ENCODE peak calls at places on chromosomes 7 and 10, in four cellular contexts. R is naive thymus-derived CD4-positive, alpha-beta T cell; L is astrocyte; D is H9. P is an unnamed sample.

GRCh38 chr7:105815580-105815979 is 60.8 kb downstream of the ATXN7L1 start:
- DNase-seq in D (no peak), L (no peak), R (no peak), P (no peak)

GRCh38 chr10:91901784-91902677 is 7.3 kb downstream of the FGFBP3 start:
- DNase-seq in D (no peak), R (no peak), L (peak; percentile 90), P (no peak)

GRCh38 chr10:119408969-119409371 is 133.5 kb downstream of the RGS10 start:
- DNase-seq in D (no peak), L (no peak), R (no peak), P (no peak)

GRCh38 chr10:124093076-124093773 is at the start of gene CHST15:
- DNase-seq in L (peak; percentile 69), D (peak; percentile 77), R (no peak), P (peak; percentile 64)

GRCh38 chr7:7427363-7427762 is 108.3 kb downstream of the COL28A1 start:
- DNase-seq in D (no peak), L (no peak), R (no peak), P (no peak)

GRCh38 chr7:79823246-79823951 is 311.2 kb upstream of the GNAI1 start:
- DNase-seq in L (peak; percentile 12), D (no peak), R (no peak), P (no peak)

GRCh38 chr7:98398567-98399372 is 2.1 kb downstream of the BAIAP2L1 start:
- DNase-seq in R (no peak), L (no peak), D (no peak), P (no peak)

GRCh38 chr10:117684673-117685211 is 142.2 kb downstream of the EMX2 start:
- DNase-seq in R (no peak), L (no peak), D (no peak), P (peak; percentile 41)

GRCh38 chr10:42743697-42744096 is 38.9 kb upstream of the BMS1 start:
- DNase-seq in D (no peak), L (no peak), R (no peak), P (no peak)

GRCh38 chr7:142438923-142439515 is 181.2 kb upstream of the PRSS58 start:
- DNase-seq in D (no peak), R (no peak), L (peak; percentile 12), P (no peak)

GRCh38 chr7:139708541-139708940 is 69.3 kb downstream of the HIPK2 start:
- DNase-seq in L (no peak), D (no peak), R (no peak), P (no peak)

GRCh38 chr7:5766321-5766761 is 15.1 kb downstream of the RNF216 start:
- DNase-seq in L (peak; percentile 85), D (no peak), R (no peak), P (no peak)

GRCh38 chr10:109696981-109697775 is 226.1 kb downstream of the XPNPEP1 start:
- DNase-seq in D (no peak), L (no peak), R (no peak), P (no peak)
- H3K4me1 ChIP-seq in D (no peaks in the 10 kb centered on the region), L (no peaks in the 10 kb centered on the region), R (no peaks in the 10 kb centered on the region), P (no peaks in the 10 kb centered on the region)

GRCh38 chr10:93566435-93567276 is at the start of gene FFAR4:
- DNase-seq in L (no peak), D (peak; percentile 64), R (no peak), P (no peak)
- H3K27ac ChIP-seq in L (no peak within 1 kb of the TSS), D (no peak within 1 kb of the TSS), R (no peak within 1 kb of the TSS), P (no peak within 1 kb of the TSS)

GRCh38 chr7:155962191-155962967 is 150.1 kb upstream of the SHH start:
- DNase-seq in L (peak; percentile 91), D (no peak), R (no peak), P (no peak)
- H3K4me1 ChIP-seq in L (peaks cover 24% of the 10 kb centered on the region), D (no peaks in the 10 kb centered on the region), R (no peaks in the 10 kb centered on the region), P (no peaks in the 10 kb centered on the region)

GRCh38 chr10:102225646-102226541 is at the start of gene ELOVL3:
- DNase-seq in R (peak; percentile 74), D (peak; percentile 98), L (peak; percentile 88), P (peak; percentile 95)
- H3K27ac ChIP-seq in R (no peak within 1 kb of the TSS), D (no peak within 1 kb of the TSS), L (no peak within 1 kb of the TSS), P (peak within 1 kb of the TSS; percentile 66)

GRCh38 chr7:115435178-115435577 is 513.3 kb downstream of the MDFIC start:
- DNase-seq in R (no peak), D (no peak), L (no peak), P (no peak)
- H3K4me1 ChIP-seq in R (no peaks in the 10 kb centered on the region), D (no peaks in the 10 kb centered on the region), L (no peaks in the 10 kb centered on the region), P (no peaks in the 10 kb centered on the region)

DNA sequence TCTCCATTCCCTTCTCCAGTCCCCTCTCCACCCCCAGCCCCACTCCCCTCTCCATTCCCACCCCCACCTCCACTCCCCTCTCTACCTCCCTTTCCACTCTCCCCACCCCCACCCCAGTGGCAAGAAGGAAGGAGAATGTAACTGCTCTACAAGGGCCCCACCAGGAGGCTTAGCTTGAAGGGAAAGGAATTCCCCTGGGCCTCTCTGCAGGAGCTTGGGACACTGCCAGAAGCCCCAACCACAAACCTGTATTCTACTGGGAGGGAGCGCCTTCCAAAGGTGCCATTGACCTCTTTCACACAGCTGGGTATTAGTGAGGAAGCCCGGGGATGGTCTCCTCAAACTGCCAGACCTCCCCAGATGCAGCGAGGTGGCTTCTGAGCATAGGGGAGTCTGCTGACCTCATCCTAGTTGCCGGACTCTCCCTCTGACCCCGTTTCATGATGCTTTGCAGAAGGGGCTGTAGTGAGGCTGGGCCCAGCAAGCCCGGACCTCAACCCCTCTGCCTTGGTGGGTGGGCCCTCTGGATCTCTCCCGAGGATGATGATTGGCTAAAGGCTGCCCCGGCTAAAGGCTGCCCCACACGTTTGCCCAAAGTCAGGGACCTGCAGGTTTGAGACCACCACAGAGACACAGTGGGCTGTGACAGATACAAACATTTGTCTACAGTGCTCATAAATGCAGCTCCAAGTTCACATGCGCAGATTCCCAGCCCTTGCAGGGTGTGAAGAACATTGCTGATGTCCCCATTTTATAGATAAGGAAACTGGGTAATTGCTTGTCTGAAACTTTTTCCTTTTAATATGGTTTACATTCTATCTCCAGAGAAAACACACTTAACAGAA is 2.9 kb downstream of the DEPP1 start:
- DNase-seq in D (peak; percentile 59), L (peak; percentile 76), R (no peak), P (no peak)
- H3K27ac ChIP-seq in D (no peak overlapping the region), L (no peak overlapping the region), R (no peak overlapping the region), P (peak overlapping the region; percentile 62)

GRCh38 chr10:72242675-72243074 is 26.6 kb upstream of the ASCC1 start:
- DNase-seq in L (peak; percentile 64), R (no peak), D (peak; percentile 57), P (peak; percentile 63)
- H3K4me1 ChIP-seq in L (peaks cover 10% of the 10 kb centered on the region), R (peaks cover 58% of the 10 kb centered on the region), D (no peaks in the 10 kb centered on the region), P (peaks cover 27% of the 10 kb centered on the region)

GRCh38 chr10:103640436-103641181 is 147.1 kb downstream of the NEURL1 start:
- DNase-seq in D (no peak), R (no peak), L (peak; percentile 39), P (no peak)
- H3K27ac ChIP-seq in D (no peak overlapping the region), R (no peak overlapping the region), L (no peak overlapping the region), P (peak overlapping the region; percentile 32)

DNA sequence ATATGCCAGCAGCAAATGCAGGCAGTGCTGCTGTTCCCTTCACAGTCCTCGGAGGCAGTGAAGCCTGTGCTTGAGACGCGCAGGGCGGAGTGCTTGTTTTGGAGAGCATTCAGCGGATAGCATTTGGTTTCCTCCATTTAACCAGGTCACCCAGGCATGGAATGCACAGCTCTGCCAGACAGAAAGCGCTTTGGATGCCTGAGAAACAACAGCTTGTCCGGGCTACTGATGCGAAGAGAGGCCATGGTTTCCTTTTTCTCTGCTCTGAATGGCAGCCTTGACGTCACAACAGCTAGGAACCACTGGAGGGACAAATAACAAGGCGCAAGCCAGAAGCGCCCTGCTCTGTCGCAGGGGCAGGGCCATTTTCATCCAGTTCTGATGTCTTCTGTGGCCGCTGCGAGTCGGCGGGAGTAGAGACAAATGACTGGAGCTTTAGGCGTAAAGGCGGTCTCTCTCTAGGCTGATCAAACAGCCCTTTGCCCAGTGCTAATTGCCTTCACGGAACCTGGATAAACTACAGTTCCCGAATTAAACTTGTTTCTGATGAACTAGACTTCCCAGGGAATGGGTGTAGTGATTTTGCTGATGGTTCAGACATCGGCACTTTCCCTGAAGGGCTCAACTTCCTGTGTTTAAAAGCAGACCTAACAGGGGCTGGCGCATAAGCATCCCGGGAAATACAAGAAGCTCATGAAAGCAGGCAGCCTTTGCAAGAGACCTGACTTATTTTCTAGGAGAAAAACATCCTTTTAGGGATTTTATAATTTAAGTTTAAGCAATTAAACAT is 187.6 kb upstream of the KLF14 start:
- DNase-seq in L (peak; percentile 97), D (no peak), R (no peak), P (no peak)
- H3K4me1 ChIP-seq in L (peaks cover 70% of the 10 kb centered on the region), D (no peaks in the 10 kb centered on the region), R (peaks cover 28% of the 10 kb centered on the region), P (peaks cover 19% of the 10 kb centered on the region)

P was measured in lung.